ENCODE peak calls at places on chromosome 10, in seven cellular contexts. L is A673, I is astrocyte, H is SJCRH30, K is lung, Y is IMR-90, F is body of pancreas. O is an unnamed sample. For H3K36me3, the result is how much of the 10 kb centered on the place peaks cover.

GRCh38 chr10:95391570-95392249 is 100.9 kb upstream of the PDLIM1 start:
- DNase-seq in L (peak), I (peak), H (peak), K (no peak), Y (peak), F (no peak), O (peak)

GRCh38 chr10:73838827-73839226 is 27.4 kb upstream of the NDST2 start:
- DNase-seq in L (no peak), I (no peak), H (no peak), K (no peak), Y (peak), F (no peak), O (peak)

GRCh38 chr10:126387931-126388911 is at the start of gene ADAM12:
- DNase-seq in L (peak), I (peak), H (no peak), K (no peak), Y (peak), F (peak), O (peak)

GRCh38 chr10:75672842-75673241 is 241.4 kb downstream of the LRMDA start:
- DNase-seq in L (no peak), I (peak), H (no peak), K (no peak), Y (peak), F (no peak), O (no peak)

GRCh38 chr10:111600772-111601171 is 523.9 kb downstream of the ADRA2A start:
- DNase-seq in L (no peak), I (no peak), H (peak), K (no peak), Y (no peak), F (peak), O (no peak)

GRCh38 chr10:116470768-116471415 is 43.2 kb downstream of the PNLIPRP3 start:
- DNase-seq in L (peak), I (no peak), H (peak), K (no peak), Y (no peak), F (peak), O (peak)

GRCh38 chr10:66654861-66655260 is 271.0 kb upstream of the LRRTM3 start:
- DNase-seq in L (no peak), I (no peak), H (no peak), K (no peak), Y (peak), F (no peak), O (no peak)

GRCh38 chr10:33805831-33806230 is 471.4 kb upstream of the NRP1 start:
- DNase-seq in L (no peak), I (no peak), H (no peak), K (no peak), Y (no peak), F (no peak), O (no peak)

GRCh38 chr10:10438335-10439123 is 579.1 kb upstream of the CELF2 start:
- DNase-seq in L (no peak), I (no peak), H (no peak), K (no peak), Y (peak), F (no peak), O (no peak)

GRCh38 chr10:60535427-60535826 is 145.8 kb upstream of the ANK3 start:
- DNase-seq in L (no peak), I (no peak), H (peak), K (no peak), Y (no peak), F (no peak), O (no peak)

GRCh38 chr10:16009736-16010259 is 149.5 kb upstream of the MINDY3 start:
- DNase-seq in L (no peak), I (no peak), H (no peak), K (no peak), Y (no peak), F (no peak), O (no peak)

GRCh38 chr10:109504401-109504800 is 418.9 kb downstream of the XPNPEP1 start:
- DNase-seq in L (peak), I (no peak), H (peak), K (no peak), Y (no peak), F (no peak), O (no peak)

GRCh38 chr10:94545277-94546057 is at the start of gene HELLS:
- DNase-seq in L (peak), I (peak), H (peak), K (peak), Y (peak), F (peak), O (peak)

GRCh38 chr10:115001506-115002381 is 63.7 kb downstream of the TRUB1 start:
- DNase-seq in L (no peak), I (peak), H (peak), K (no peak), Y (peak), F (peak), O (no peak)

GRCh38 chr10:106795619-106796018 is 368.9 kb downstream of the SORCS1 start:
- DNase-seq in L (peak), I (no peak), H (peak), K (no peak), Y (no peak), F (peak), O (no peak)

GRCh38 chr10:102593074-102593803 is 51.0 kb upstream of the TRIM8 start:
- DNase-seq in L (no peak), I (peak), H (peak), K (no peak), Y (peak), F (no peak), O (peak)
- H3K36me3 ChIP-seq in L (under half), I (under half), H (under half), K (under half), Y (under half), F (under half), O (under half)

DNA sequence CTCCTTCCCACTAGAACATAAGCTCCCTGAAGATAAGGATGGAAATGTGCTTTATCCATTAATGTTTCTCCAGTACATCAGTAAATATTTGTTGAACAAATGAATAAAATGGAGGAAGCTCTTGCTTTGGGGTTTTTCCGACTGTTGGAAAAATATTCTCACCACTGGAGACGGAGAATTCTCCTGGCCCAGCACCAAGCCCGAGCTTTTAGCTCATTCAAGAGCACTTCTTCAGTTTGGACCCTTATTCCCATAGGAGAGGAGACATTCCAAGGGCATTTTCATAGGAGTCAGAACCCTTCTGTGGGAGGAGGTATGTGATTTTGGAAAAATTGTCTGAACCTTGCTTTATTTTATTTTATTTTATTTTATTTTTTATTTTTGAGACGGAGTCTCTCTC is 21.0 kb downstream of the SUFU start:
- DNase-seq in L (no peak), I (no peak), H (no peak), K (no peak), Y (no peak), F (no peak), O (no peak)
- H3K36me3 ChIP-seq in L (under half), I (under half), H (under half), K (under half), Y (under half), F (under half), O (under half)

DNA sequence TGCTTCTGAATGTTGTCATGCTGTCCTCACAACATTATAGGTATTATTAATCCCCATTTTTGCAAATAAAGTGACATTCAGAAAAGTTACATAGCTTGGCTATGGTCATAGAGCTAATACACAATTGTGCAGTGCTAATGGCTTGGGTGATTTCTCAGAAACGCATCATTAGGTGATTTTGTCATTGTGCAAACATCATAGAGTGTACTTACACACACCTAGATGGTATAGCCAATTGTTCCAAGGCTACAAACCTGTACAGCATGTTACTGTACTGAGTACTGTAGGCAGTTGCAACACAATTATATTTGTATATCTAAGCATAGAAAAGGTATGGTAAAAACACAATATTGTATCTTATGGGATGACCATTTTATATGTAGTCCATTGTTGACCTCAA is 91.0 kb downstream of the BTAF1 start:
- DNase-seq in L (no peak), I (no peak), H (no peak), K (no peak), Y (no peak), F (no peak), O (no peak)
- H3K36me3 ChIP-seq in L (under half), I (under half), H (under half), K (under half), Y (under half), F (under half), O (under half)

GRCh38 chr10:6219494-6219836 is 16.7 kb downstream of the PFKFB3 start:
- DNase-seq in L (no peak), I (no peak), H (no peak), K (no peak), Y (no peak), F (no peak), O (no peak)
- H3K36me3 ChIP-seq in L (half or more), I (under half), H (under half), K (under half), Y (half or more), F (half or more), O (under half)